ENCODE peak calls at places on chromosomes 6 and 20, in nine cellular contexts. B is suprapubic skin, R is psoas muscle, H is thoracic aorta, N is tibial nerve, U is GM20000, K is fibroblast of mammary gland, O is neural crest cell, P is dorsolateral prefrontal cortex. W is an unnamed sample.

GRCh38 chr6:154984146-154984545 is 11.0 kb upstream of the TIAM2 start:
- DNase-seq in B (no peak), R (no peak), H (no peak), N (no peak), U (no peak), K (peak), O (no peak), P (no peak), W (no peak)

GRCh38 chr6:160293844-160294243 is 35.2 kb upstream of the SLC22A2 start:
- DNase-seq in B (no peak), R (no peak), H (no peak), N (peak), U (no peak), K (no peak), O (no peak), P (no peak), W (no peak)

GRCh38 chr6:16623029-16623653 is 138.1 kb downstream of the ATXN1 start:
- DNase-seq in B (no peak), R (no peak), H (no peak), N (no peak), U (no peak), K (peak), O (no peak), P (no peak), W (no peak)

GRCh38 chr6:2684059-2684749 is 66.5 kb downstream of the MYLK4 start:
- DNase-seq in B (no peak), R (no peak), H (no peak), N (no peak), U (no peak), K (peak), O (no peak), P (no peak), W (no peak)

GRCh38 chr6:37965964-37966676 is 146.6 kb downstream of the ZFAND3 start:
- DNase-seq in B (no peak), R (no peak), H (no peak), N (no peak), U (no peak), K (peak), O (no peak), P (no peak), W (peak)

GRCh38 chr6:20835315-20836010 is 301.2 kb downstream of the CDKAL1 start:
- DNase-seq in B (no peak), R (no peak), H (no peak), N (no peak), U (no peak), K (no peak), O (no peak), P (no peak), W (no peak)

GRCh38 chr20:63696311-63696627 is 183 bp upstream of the TNFRSF6B start:
- DNase-seq in B (peak), R (no peak), H (no peak), N (no peak), U (peak), K (no peak), O (no peak), P (peak), W (no peak)

GRCh38 chr20:3560578-3560977 is 89.8 kb downstream of the ATRN start:
- DNase-seq in B (no peak), R (no peak), H (no peak), N (no peak), U (no peak), K (peak), O (no peak), P (no peak), W (peak)

GRCh38 chr6:41846666-41847237 is 48.4 kb downstream of the USP49 start:
- DNase-seq in B (peak), R (no peak), H (peak), N (peak), U (peak), K (peak), O (peak), P (no peak), W (peak)

GRCh38 chr6:56933650-56934049 is 21.3 kb upstream of the BEND6 start:
- DNase-seq in B (no peak), R (no peak), H (no peak), N (no peak), U (peak), K (no peak), O (no peak), P (no peak), W (no peak)

DNA sequence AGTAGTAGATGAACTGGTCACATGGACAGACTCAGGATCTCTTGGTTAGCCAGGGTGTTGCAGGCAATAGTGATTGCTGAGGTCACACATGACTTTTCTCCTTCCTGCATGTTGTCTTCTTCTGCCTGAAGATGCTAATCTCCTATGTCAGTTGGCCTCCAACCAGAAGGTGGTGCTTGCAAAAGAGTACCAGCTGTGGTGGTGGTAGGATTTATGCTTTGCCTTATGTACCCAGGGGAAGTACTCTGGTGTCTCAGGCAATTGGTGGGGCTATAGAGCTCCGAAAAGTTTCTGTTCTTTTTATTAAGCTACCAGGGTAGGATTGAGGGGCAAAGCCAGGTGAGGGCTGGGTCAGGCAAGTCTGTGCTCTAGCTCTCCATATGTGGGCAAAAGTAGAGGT is 98.5 kb downstream of the CARMIL1 start:
- DNase-seq in B (no peak), R (no peak), H (no peak), N (no peak), U (no peak), K (no peak), O (no peak), P (no peak), W (no peak)
- TF ChIP-seq CTCF in B (no peak), R (no peak), H (no peak), N (no peak), U (no peak), K (no peak), O (no peak), P (no peak), W (no peak)

DNA sequence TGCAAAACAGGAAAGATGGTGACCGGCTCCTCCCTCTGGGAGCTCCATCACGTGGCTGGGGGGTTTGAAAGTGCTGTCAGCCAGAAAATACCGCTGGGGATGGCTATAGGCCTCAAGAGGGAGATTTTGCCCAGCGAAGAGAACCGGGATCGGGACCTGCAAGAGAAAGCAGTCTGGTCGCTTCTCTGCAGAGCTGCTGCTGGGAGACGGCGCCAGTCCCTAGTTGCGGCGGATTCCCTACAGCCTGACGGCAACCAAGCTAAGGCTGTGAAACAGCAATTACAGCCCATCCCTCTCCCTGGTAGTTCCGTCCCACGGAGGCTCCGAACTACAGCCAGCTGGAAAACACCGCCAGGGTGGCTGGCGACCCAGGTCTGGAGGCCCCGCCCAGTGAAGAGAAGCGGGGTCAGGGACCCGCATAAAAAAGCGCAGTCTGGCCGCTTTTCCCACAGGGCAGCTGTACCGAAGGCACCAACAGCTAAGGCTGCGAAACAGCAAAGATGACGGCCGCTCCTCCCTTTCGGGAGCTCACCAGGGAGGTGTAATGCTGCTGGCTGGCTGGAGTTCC is 238.1 kb upstream of the IRAK1BP1 start:
- DNase-seq in B (no peak), R (no peak), H (no peak), N (no peak), U (no peak), K (peak), O (no peak), P (peak), W (no peak)
- TF ChIP-seq CTCF in B (no peak), R (no peak), H (no peak), N (no peak), U (no peak), K (no peak), O (no peak), P (no peak), W (no peak)

DNA sequence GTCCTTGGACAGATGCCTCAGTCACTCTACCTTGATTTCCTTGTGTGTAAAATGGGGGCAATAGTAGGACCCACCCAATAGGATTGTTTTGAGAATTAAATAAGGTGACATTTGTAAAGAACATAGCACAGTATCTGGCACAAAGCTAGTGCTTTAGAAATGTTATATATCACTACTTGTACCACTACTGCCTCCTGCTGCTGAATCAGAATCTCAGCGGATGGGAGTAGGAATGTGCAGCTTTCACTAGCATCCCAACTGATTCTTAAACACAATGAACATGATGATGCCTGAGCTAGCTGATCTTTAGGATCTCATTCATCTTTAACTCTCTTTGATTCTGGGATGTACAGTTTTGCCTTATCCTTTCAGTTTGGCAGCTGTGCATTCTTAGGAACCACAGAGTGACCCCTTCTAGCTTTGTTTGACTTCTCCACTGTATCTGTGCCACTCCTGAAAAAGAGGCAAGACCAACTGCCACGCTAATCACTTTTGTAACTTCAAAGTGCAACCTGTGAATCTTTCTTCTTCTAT is 7.2 kb downstream of the PBOV1 start:
- DNase-seq in B (no peak), R (no peak), H (no peak), N (no peak), U (no peak), K (no peak), O (no peak), P (no peak), W (no peak)
- TF ChIP-seq CTCF in B (no peak), R (no peak), H (no peak), N (no peak), U (no peak), K (no peak), O (no peak), P (peak), W (no peak)

DNA sequence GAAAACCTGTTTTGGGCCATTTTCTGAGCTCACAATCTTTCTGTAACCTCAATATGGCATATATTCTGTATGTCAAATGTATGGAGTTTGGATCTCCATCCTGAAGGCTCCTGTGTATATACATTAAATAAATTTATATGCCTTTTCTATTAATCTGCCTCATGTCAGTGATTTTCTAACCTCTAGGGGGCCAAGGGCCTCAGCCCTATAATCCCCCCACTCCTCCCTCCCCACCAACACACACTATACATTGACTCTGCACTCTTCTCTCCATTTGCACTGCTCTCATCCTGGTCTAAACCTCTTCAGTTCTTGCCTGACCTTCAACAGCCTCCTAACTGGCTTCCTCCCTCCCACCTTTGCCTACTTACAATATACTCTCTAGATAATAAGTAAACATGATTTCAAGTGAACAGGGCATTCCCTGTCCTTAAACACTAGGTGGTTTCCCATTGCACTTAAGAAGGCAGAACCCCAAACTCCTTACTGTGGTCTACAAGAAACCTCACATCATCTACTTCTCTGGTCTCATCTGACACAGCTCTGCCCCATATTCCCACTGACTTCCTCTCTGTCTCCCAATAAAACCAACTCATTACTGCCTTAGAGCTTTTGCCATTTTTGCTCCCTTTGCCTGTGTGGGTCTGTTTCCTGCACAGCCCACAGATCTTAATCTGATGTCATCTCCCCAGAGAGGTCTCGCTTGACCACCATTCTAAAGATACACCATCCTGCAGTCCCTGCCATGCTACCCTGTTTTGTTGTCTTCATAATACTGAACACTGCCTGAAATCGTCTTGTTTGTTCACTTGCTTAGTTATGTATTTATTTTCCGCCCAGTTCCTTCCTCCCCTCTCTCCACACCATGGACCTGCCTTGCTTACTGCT is 213.7 kb downstream of the SYNE1 start:
- DNase-seq in B (no peak), R (no peak), H (no peak), N (no peak), U (no peak), K (no peak), O (no peak), P (no peak), W (no peak)
- TF ChIP-seq CTCF in B (no peak), R (no peak), H (no peak), N (no peak), U (no peak), K (no peak), O (no peak), P (no peak), W (peak)

W was measured in HFFc6.